ENCODE peak calls at places on chromosome 12, in nine cellular contexts. O is uterus; E is CD8-positive, alpha-beta memory T cell; Y is fibroblast of lung; G is astrocyte; Z is gastrocnemius medialis; C is hepatocyte; U is pancreas; P is heart left ventricle. W is an unnamed sample. For H3K4me1, the result is how much of the 10 kb centered on the place peaks cover.

GRCh38 chr12:23708185-23708837 is 241.2 kb downstream of the SOX5 start:
- DNase-seq in Z (no peak), C (no peak), O (no peak), Y (no peak), G (no peak), P (no peak), E (no peak), U (no peak), W (no peak)

GRCh38 chr12:115394498-115395220 is 710.7 kb upstream of the TBX3 start:
- DNase-seq in G (no peak), Y (peak), E (no peak), U (no peak), P (no peak), C (peak), O (no peak), Z (no peak), W (no peak)

GRCh38 chr12:28063355-28063885 is 90.9 kb upstream of the PTHLH start:
- DNase-seq in Y (no peak), Z (no peak), U (no peak), O (no peak), G (no peak), E (no peak), P (no peak), C (no peak), W (no peak)

GRCh38 chr12:58640314-58640713 is 280.0 kb downstream of the LRIG3 start:
- DNase-seq in O (no peak), Y (peak), G (peak), E (no peak), P (no peak), C (no peak), U (no peak), Z (no peak), W (no peak)

GRCh38 chr12:107053709-107054108 is 39.6 kb downstream of the CRY1 start:
- DNase-seq in Z (no peak), C (no peak), P (no peak), G (no peak), O (no peak), Y (no peak), E (no peak), U (no peak), W (no peak)

GRCh38 chr12:75913502-75914110 is 118.0 kb downstream of the PHLDA1 start:
- DNase-seq in C (no peak), G (peak), Z (no peak), P (peak), E (no peak), O (no peak), U (no peak), Y (no peak), W (no peak)

GRCh38 chr12:127108360-127109215 is 1158.4 kb upstream of the TMEM132C start:
- DNase-seq in C (peak), P (peak), E (peak), Z (peak), Y (peak), U (peak), G (peak), O (peak), W (no peak)

GRCh38 chr12:81976661-81977060 is 217.5 kb upstream of the PPFIA2 start:
- DNase-seq in P (no peak), U (no peak), C (no peak), E (no peak), G (peak), O (no peak), Z (no peak), Y (no peak), W (no peak)

GRCh38 chr12:74644681-74645080 is 107.0 kb downstream of the ATXN7L3B start:
- DNase-seq in C (no peak), Z (no peak), U (no peak), O (no peak), G (no peak), Y (no peak), P (no peak), E (no peak), W (no peak)

DNA sequence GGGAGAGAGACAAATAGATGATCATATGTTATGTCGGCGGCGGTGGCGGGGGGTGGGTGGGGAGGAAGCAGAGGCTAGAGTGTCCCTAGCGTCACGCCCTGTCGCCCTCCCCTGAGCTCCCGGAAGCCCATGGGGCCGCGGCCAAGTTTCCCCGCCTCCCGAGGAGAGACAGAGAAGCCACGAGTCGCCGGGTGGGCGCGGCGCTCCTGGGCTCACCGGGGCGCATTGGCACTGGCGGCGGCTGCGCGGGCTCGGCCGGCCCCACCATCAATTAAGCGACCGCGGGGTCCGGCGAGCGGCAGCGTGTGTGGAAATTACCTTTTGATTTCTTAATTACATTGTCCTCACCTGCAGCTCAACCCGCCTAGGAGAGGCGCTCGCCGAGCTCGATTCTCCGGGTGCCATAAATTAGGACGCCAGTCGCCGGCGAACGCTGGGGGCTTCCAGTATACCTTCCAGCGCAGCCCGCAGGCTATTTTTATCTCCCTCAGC is 119.9 kb upstream of the LHX5 start:
- DNase-seq in Z (no peak), P (no peak), Y (no peak), G (no peak), C (peak), E (no peak), U (no peak), O (no peak), W (no peak)
- H3K4me3 ChIP-seq in Z (no peak), P (no peak), Y (no peak), G (no peak), C (no peak), E (no peak), U (no peak), O (no peak), W (no peak)

GRCh38 chr12:88553941-88554658 is 26.2 kb downstream of the KITLG start:
- DNase-seq in O (no peak), U (no peak), Y (peak), Z (no peak), E (no peak), G (peak), C (no peak), P (no peak), W (no peak)

GRCh38 chr12:88552672-88553079 is 27.6 kb downstream of the KITLG start:
- DNase-seq in C (no peak), O (no peak), G (peak), Y (no peak), Z (no peak), U (no peak), P (no peak), E (no peak), W (no peak)

GRCh38 chr12:88546851-88547250 is 33.4 kb downstream of the KITLG start:
- DNase-seq in U (no peak), G (peak), Y (peak), O (no peak), C (no peak), Z (no peak), P (no peak), E (no peak), W (no peak)

GRCh38 chr12:88544991-88545684 is 35.1 kb downstream of the KITLG start:
- DNase-seq in E (no peak), Y (peak), U (no peak), Z (no peak), O (no peak), P (no peak), G (no peak), C (no peak), W (no peak)

DNA sequence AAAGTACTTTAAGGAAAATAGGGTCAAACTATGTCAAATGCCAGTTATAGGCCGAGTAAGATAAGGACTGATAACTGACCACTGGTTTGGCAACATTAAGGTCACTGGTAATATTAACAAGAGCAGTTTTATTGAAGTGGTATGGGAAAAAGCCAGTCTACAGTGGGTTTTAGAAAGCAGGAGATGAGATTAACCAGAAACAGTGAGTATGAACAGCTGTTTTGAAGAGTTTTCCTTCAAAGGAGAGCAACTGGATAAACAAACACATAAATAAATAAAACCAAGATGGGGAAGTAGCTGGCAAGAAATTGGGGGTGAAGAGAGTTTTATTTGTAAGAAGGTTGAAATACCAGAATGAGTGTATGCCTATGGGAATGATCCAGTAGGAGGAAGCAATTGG is 30.3 kb downstream of the KITLG start:
- DNase-seq in Y (no peak), P (no peak), G (no peak), E (no peak), Z (no peak), O (no peak), C (no peak), U (no peak), W (no peak)
- H3K4me1 ChIP-seq in Y (under half), P (half or more), G (under half), E (under half), Z (under half), O (under half), C (under half), U (under half), W (under half)

GRCh38 chr12:57234571-57235011 is 5.1 kb downstream of the SHMT2 start:
- DNase-seq in E (no peak), C (no peak), U (no peak), Y (no peak), G (no peak), P (no peak), Z (no peak), O (no peak), W (no peak)
- H3K27ac ChIP-seq in E (no peak), C (no peak), U (no peak), Y (peak), G (no peak), P (peak), Z (peak), O (no peak), W (no peak)

GRCh38 chr12:54472494-54473262 is 724 bp downstream of the GTSF1 start:
- DNase-seq in U (no peak), O (no peak), Y (no peak), Z (no peak), C (no peak), G (no peak), P (no peak), E (no peak), W (no peak)
- H3K4me3 ChIP-seq in U (no peak), O (no peak), Y (no peak), Z (no peak), C (no peak), G (no peak), P (no peak), E (peak), W (no peak)

DNA sequence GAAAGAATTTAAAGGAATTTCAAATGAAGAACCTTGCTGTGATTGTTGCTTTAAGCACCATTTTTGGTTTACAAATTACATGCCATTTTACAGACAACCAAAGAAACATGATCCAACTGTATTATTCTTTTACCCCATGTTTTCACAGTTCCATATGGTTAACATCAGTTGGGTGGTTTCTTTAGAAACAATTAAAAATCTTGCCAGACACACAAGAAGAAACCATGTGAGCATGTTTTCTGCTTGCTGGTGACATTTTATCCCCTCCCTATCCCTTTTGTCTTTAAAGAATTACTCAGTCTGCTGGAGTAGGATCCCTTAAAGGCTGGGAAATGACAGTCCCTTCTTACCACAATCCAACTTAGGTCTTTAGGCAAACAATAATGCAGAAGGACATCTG is 121.8 kb upstream of the PLXNC1 start:
- DNase-seq in Z (no peak), G (no peak), P (no peak), C (no peak), O (no peak), E (no peak), Y (peak), U (no peak), W (no peak)
- H3K4me1 ChIP-seq in Z (under half), G (under half), P (under half), C (under half), O (under half), E (under half), Y (under half), U (under half), W (under half)

DNA sequence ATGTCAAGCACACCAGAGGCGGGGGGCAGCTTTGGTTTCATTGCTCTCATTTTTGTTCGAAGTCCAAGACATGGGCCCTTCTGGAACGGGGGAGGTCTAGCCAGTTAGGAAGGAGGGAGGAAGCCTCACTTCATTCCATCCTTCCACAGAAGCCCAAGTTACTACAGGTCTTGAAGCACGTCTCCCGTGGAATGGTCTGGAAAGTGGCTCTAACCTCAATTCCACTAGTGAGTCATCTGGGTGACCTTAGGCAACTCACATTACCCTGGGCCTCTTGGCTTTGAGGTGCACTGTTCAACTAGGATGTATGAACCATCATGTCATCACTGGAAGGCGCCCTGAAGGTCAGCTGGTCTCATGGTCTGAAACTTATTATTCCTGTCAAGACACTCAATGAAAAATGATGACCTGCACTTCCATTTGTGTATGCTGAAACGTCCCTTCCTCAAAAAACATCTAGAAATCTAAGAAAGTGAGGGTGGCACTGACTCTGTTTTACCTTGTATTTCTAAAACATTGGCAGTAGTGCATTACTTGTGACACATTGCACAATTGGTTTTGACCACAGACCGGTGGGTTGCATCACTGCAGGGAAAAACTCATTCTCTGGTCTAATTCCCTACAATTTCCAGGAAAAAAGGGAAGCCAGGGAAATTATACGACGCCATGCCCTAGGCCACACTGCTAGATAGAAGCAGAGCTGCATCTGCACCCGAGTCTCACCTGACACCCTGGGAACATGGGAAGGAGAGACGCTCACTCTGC is 156.5 kb downstream of the NTF3 start:
- DNase-seq in U (no peak), Z (no peak), O (no peak), E (no peak), C (no peak), P (no peak), G (no peak), Y (peak), W (no peak)
- H3K27ac ChIP-seq in U (no peak), Z (no peak), O (no peak), E (no peak), C (no peak), P (no peak), G (no peak), Y (no peak), W (no peak)

GRCh38 chr12:104664368-104664767 is 207.6 kb downstream of the CHST11 start:
- DNase-seq in Y (no peak), C (no peak), E (no peak), G (no peak), O (no peak), P (no peak), Z (no peak), U (no peak), W (no peak)
- H3K4me3 ChIP-seq in Y (no peak), C (no peak), E (no peak), G (no peak), O (no peak), P (no peak), Z (no peak), U (no peak), W (no peak)

W was measured in left lung.